ENCODE peak calls at places on chromosomes 12 and 14, in eight cellular contexts. One of them, this sample, is unnamed.

GRCh38 chr12:111436266-111436665 is 30.5 kb downstream of the SH2B3 start:
- DNase-seq in heart left ventricle: no peak
- DNase-seq in HCT116: no peak
- DNase-seq in fibroblast of lung: no peak
- DNase-seq in HFFc6: no peak
- DNase-seq in prostate gland: no peak
- DNase-seq in PC-9: no peak
- DNase-seq in GM06990: no peak
- DNase-seq in this sample: no peak

GRCh38 chr12:78914859-78915331 is 50.3 kb downstream of the SYT1 start:
- DNase-seq in GM06990: no peak
- DNase-seq in PC-9: peak; percentile 55
- DNase-seq in fibroblast of lung: peak; percentile 21
- DNase-seq in heart left ventricle: no peak
- DNase-seq in HCT116: peak; percentile 82
- DNase-seq in HFFc6: no peak
- DNase-seq in prostate gland: no peak
- DNase-seq in this sample: no peak

GRCh38 chr12:21248679-21249078 is 86.0 kb downstream of the SLCO1A2 start:
- DNase-seq in prostate gland: no peak
- DNase-seq in PC-9: no peak
- DNase-seq in heart left ventricle: no peak
- DNase-seq in HFFc6: no peak
- DNase-seq in HCT116: no peak
- DNase-seq in GM06990: no peak
- DNase-seq in fibroblast of lung: peak; percentile 4
- DNase-seq in this sample: no peak

GRCh38 chr12:25056011-25056410 is 107.1 kb upstream of the BCAT1 start:
- DNase-seq in fibroblast of lung: no peak
- DNase-seq in prostate gland: peak; percentile 71
- DNase-seq in GM06990: no peak
- DNase-seq in HCT116: no peak
- DNase-seq in HFFc6: no peak
- DNase-seq in heart left ventricle: no peak
- DNase-seq in PC-9: no peak
- DNase-seq in this sample: no peak

GRCh38 chr12:115752913-115753726 is 524.4 kb downstream of the MED13L start:
- DNase-seq in heart left ventricle: peak; percentile 39
- DNase-seq in HFFc6: peak; percentile 87
- DNase-seq in fibroblast of lung: peak; percentile 66
- DNase-seq in GM06990: no peak
- DNase-seq in HCT116: peak; percentile 42
- DNase-seq in prostate gland: peak; percentile 87
- DNase-seq in PC-9: no peak
- DNase-seq in this sample: no peak

GRCh38 chr12:80977356-80977755 is 39.6 kb upstream of the LIN7A start:
- DNase-seq in HFFc6: no peak
- DNase-seq in HCT116: no peak
- DNase-seq in PC-9: no peak
- DNase-seq in fibroblast of lung: peak; percentile 64
- DNase-seq in heart left ventricle: no peak
- DNase-seq in GM06990: no peak
- DNase-seq in prostate gland: no peak
- DNase-seq in this sample: no peak

GRCh38 chr14:85444685-85445084 is 85.3 kb upstream of the FLRT2 start:
- DNase-seq in GM06990: no peak
- DNase-seq in PC-9: no peak
- DNase-seq in fibroblast of lung: peak; percentile 81
- DNase-seq in HCT116: no peak
- DNase-seq in prostate gland: no peak
- DNase-seq in heart left ventricle: no peak
- DNase-seq in HFFc6: no peak
- DNase-seq in this sample: no peak

GRCh38 chr12:175250-175649 is 38.7 kb downstream of the SLC6A12 start:
- DNase-seq in HCT116: no peak
- DNase-seq in prostate gland: no peak
- DNase-seq in PC-9: no peak
- DNase-seq in fibroblast of lung: peak; percentile 17
- DNase-seq in GM06990: no peak
- DNase-seq in heart left ventricle: peak; percentile 67
- DNase-seq in HFFc6: no peak
- DNase-seq in this sample: no peak

GRCh38 chr14:96752594-96752993 is 44.6 kb upstream of the VRK1 start:
- DNase-seq in HFFc6: no peak
- DNase-seq in prostate gland: no peak
- DNase-seq in PC-9: no peak
- DNase-seq in heart left ventricle: no peak
- DNase-seq in HCT116: no peak
- DNase-seq in fibroblast of lung: peak; percentile 1
- DNase-seq in GM06990: no peak
- DNase-seq in this sample: no peak

GRCh38 chr12:132710062-132710421 is 600 bp upstream of the PGAM5 start:
- DNase-seq in fibroblast of lung: no peak
- DNase-seq in HFFc6: no peak
- DNase-seq in prostate gland: no peak
- DNase-seq in PC-9: no peak
- DNase-seq in HCT116: no peak
- DNase-seq in GM06990: no peak
- DNase-seq in heart left ventricle: no peak
- DNase-seq in this sample: no peak

GRCh38 chr12:95763809-95764253 is 26.7 kb downstream of the NTN4 start:
- DNase-seq in HFFc6: peak; percentile 67
- DNase-seq in GM06990: no peak
- DNase-seq in prostate gland: no peak
- DNase-seq in PC-9: peak; percentile 83
- DNase-seq in HCT116: peak; percentile 52
- DNase-seq in fibroblast of lung: peak; percentile 80
- DNase-seq in heart left ventricle: peak; percentile 46
- DNase-seq in this sample: peak; percentile 25

GRCh38 chr12:116336542-116337065 is 59.1 kb upstream of the MED13L start:
- DNase-seq in HCT116: no peak
- DNase-seq in HFFc6: no peak
- DNase-seq in prostate gland: no peak
- DNase-seq in heart left ventricle: no peak
- DNase-seq in fibroblast of lung: peak; percentile 51
- DNase-seq in PC-9: no peak
- DNase-seq in GM06990: peak; percentile 76
- DNase-seq in this sample: no peak

GRCh38 chr14:104931323-104931770 is 6.7 kb downstream of the PLD4 start:
- DNase-seq in fibroblast of lung: no peak
- DNase-seq in HCT116: no peak
- DNase-seq in prostate gland: no peak
- DNase-seq in heart left ventricle: peak; percentile 11
- DNase-seq in PC-9: no peak
- DNase-seq in HFFc6: no peak
- DNase-seq in GM06990: no peak
- DNase-seq in this sample: no peak

GRCh38 chr12:124811633-124812032 is 52.0 kb downstream of the SCARB1 start:
- DNase-seq in HCT116: no peak
- DNase-seq in heart left ventricle: no peak
- DNase-seq in fibroblast of lung: no peak
- DNase-seq in GM06990: no peak
- DNase-seq in HFFc6: no peak
- DNase-seq in PC-9: no peak
- DNase-seq in prostate gland: no peak
- DNase-seq in this sample: no peak

GRCh38 chr12:20370001-20370381 is 1.7 kb downstream of the PDE3A start:
- DNase-seq in HCT116: no peak
- DNase-seq in fibroblast of lung: peak; percentile 36
- DNase-seq in GM06990: no peak
- DNase-seq in heart left ventricle: peak; percentile 41
- DNase-seq in prostate gland: peak; percentile 35
- DNase-seq in HFFc6: no peak
- DNase-seq in PC-9: no peak
- DNase-seq in this sample: no peak

GRCh38 chr12:32435921-32436710 is 36.8 kb downstream of the FGD4 start:
- DNase-seq in HFFc6: no peak
- DNase-seq in GM06990: no peak
- DNase-seq in prostate gland: no peak
- DNase-seq in fibroblast of lung: peak; percentile 51
- DNase-seq in HCT116: no peak
- DNase-seq in heart left ventricle: no peak
- DNase-seq in PC-9: no peak
- DNase-seq in this sample: no peak

GRCh38 chr14:88597038-88597437 is 34.2 kb downstream of the ZC3H14 start:
- DNase-seq in HFFc6: no peak
- DNase-seq in PC-9: no peak
- DNase-seq in HCT116: no peak
- DNase-seq in heart left ventricle: no peak
- DNase-seq in prostate gland: no peak
- DNase-seq in GM06990: no peak
- DNase-seq in fibroblast of lung: no peak
- DNase-seq in this sample: no peak

GRCh38 chr12:107513636-107514400 is 171.8 kb upstream of the PWP1 start:
- DNase-seq in fibroblast of lung: no peak
- DNase-seq in GM06990: no peak
- DNase-seq in prostate gland: no peak
- DNase-seq in PC-9: no peak
- DNase-seq in HCT116: no peak
- DNase-seq in HFFc6: no peak
- DNase-seq in heart left ventricle: no peak
- DNase-seq in this sample: no peak

GRCh38 chr14:55053018-55053417 is 1.6 kb downstream of the MAPK1IP1L start:
- DNase-seq in heart left ventricle: no peak
- DNase-seq in PC-9: no peak
- DNase-seq in fibroblast of lung: no peak
- DNase-seq in GM06990: no peak
- DNase-seq in prostate gland: no peak
- DNase-seq in HFFc6: no peak
- DNase-seq in HCT116: no peak
- DNase-seq in this sample: no peak

GRCh38 chr12:28974166-28974565 is 174.9 kb upstream of the FAR2 start:
- DNase-seq in heart left ventricle: no peak
- DNase-seq in GM06990: no peak
- DNase-seq in HFFc6: no peak
- DNase-seq in HCT116: no peak
- DNase-seq in fibroblast of lung: peak; percentile 90
- DNase-seq in prostate gland: no peak
- DNase-seq in PC-9: no peak
- DNase-seq in this sample: no peak

GRCh38 chr14:92780444-92780843 is 13.7 kb upstream of the GOLGA5 start:
- DNase-seq in HCT116: no peak
- DNase-seq in prostate gland: no peak
- DNase-seq in GM06990: no peak
- DNase-seq in fibroblast of lung: peak; percentile 77
- DNase-seq in PC-9: peak; percentile 40
- DNase-seq in HFFc6: peak; percentile 38
- DNase-seq in heart left ventricle: no peak
- DNase-seq in this sample: no peak

GRCh38 chr12:92029136-92029535 is 116.5 kb downstream of the BTG1 start:
- DNase-seq in PC-9: no peak
- DNase-seq in HCT116: no peak
- DNase-seq in HFFc6: no peak
- DNase-seq in prostate gland: no peak
- DNase-seq in GM06990: no peak
- DNase-seq in fibroblast of lung: no peak
- DNase-seq in heart left ventricle: no peak
- DNase-seq in this sample: no peak

GRCh38 chr12:63045020-63045860 is 105.8 kb downstream of the AVPR1A start:
- DNase-seq in heart left ventricle: no peak
- DNase-seq in HCT116: no peak
- DNase-seq in HFFc6: peak; percentile 70
- DNase-seq in prostate gland: no peak
- DNase-seq in fibroblast of lung: peak; percentile 88
- DNase-seq in GM06990: no peak
- DNase-seq in PC-9: peak; percentile 79
- DNase-seq in this sample: no peak

GRCh38 chr14:60760209-60760608 is 25.6 kb downstream of the MNAT1 start:
- DNase-seq in GM06990: no peak
- DNase-seq in HCT116: no peak
- DNase-seq in fibroblast of lung: no peak
- DNase-seq in heart left ventricle: no peak
- DNase-seq in HFFc6: no peak
- DNase-seq in prostate gland: no peak
- DNase-seq in PC-9: no peak
- DNase-seq in this sample: no peak
- TF ChIP-seq CTCF in GM06990: no peak
- TF ChIP-seq CTCF in HCT116: no peak
- TF ChIP-seq CTCF in fibroblast of lung: no peak
- TF ChIP-seq CTCF in heart left ventricle: no peak
- TF ChIP-seq CTCF in HFFc6: no peak
- TF ChIP-seq CTCF in prostate gland: no peak
- TF ChIP-seq CTCF in PC-9: no peak
- TF ChIP-seq CTCF in this sample: no peak

DNA sequence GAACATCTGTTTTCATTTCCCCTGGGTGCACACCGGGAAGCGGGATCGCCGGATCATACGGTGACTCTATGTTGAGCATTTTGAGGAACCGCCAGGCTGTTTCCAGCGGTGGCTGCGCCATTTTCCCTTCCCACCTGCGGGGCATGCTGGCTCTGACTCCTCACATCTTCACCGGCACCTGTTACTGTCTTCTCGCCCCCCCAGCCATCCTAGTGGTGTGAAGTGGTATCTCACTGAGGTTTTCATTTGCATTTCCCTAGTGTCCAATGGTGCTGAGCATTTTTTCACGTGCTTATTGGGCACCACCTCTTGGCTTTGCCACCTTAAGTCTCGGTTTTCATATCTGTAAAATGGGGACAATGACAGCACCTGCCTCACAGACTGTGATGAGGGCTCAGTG is 44.1 kb upstream of the EML1 start:
- DNase-seq in PC-9: no peak
- DNase-seq in prostate gland: no peak
- DNase-seq in fibroblast of lung: no peak
- DNase-seq in GM06990: no peak
- DNase-seq in heart left ventricle: no peak
- DNase-seq in HFFc6: no peak
- DNase-seq in HCT116: no peak
- DNase-seq in this sample: no peak
- TF ChIP-seq CTCF in PC-9: peak; percentile 20
- TF ChIP-seq CTCF in prostate gland: no peak
- TF ChIP-seq CTCF in fibroblast of lung: peak; percentile 20
- TF ChIP-seq CTCF in GM06990: no peak
- TF ChIP-seq CTCF in heart left ventricle: no peak
- TF ChIP-seq CTCF in HFFc6: peak; percentile 59
- TF ChIP-seq CTCF in HCT116: peak; percentile 50
- TF ChIP-seq CTCF in this sample: no peak

DNA sequence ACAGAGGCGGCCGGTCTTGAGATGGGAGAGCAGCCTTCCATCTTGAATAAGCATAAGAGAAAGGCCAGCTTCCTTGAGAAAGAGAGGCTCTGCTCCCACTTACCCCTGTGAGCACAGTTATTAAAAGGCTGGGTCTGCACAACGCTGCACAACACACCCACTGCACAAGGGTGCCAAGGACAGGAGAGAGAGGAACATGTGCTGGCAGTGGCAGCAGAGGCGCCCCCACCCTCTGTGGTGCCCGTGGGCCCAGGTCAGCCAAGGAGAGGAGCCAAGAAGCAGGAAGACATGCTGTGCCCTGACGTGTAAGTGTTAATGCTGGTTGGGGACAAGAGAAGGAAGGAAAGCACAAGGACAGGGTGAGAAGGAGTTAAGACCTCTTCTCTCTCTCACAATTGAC is 144.4 kb downstream of the TTC7B start:
- DNase-seq in fibroblast of lung: no peak
- DNase-seq in PC-9: no peak
- DNase-seq in HCT116: no peak
- DNase-seq in HFFc6: no peak
- DNase-seq in prostate gland: no peak
- DNase-seq in GM06990: no peak
- DNase-seq in heart left ventricle: no peak
- DNase-seq in this sample: peak; percentile 84
- TF ChIP-seq CTCF in fibroblast of lung: no peak
- TF ChIP-seq CTCF in PC-9: no peak
- TF ChIP-seq CTCF in HCT116: no peak
- TF ChIP-seq CTCF in HFFc6: no peak
- TF ChIP-seq CTCF in prostate gland: no peak
- TF ChIP-seq CTCF in GM06990: no peak
- TF ChIP-seq CTCF in heart left ventricle: no peak
- TF ChIP-seq CTCF in this sample: no peak

GRCh38 chr14:63840981-63841380 is 11.8 kb upstream of the SYNE2 start:
- DNase-seq in GM06990: no peak
- DNase-seq in PC-9: no peak
- DNase-seq in HFFc6: no peak
- DNase-seq in prostate gland: no peak
- DNase-seq in fibroblast of lung: no peak
- DNase-seq in heart left ventricle: no peak
- DNase-seq in HCT116: no peak
- DNase-seq in this sample: no peak
- TF ChIP-seq CTCF in GM06990: no peak
- TF ChIP-seq CTCF in PC-9: peak; percentile 32
- TF ChIP-seq CTCF in HFFc6: peak; percentile 50
- TF ChIP-seq CTCF in prostate gland: no peak
- TF ChIP-seq CTCF in fibroblast of lung: no peak
- TF ChIP-seq CTCF in heart left ventricle: peak; percentile 18
- TF ChIP-seq CTCF in HCT116: peak; percentile 51
- TF ChIP-seq CTCF in this sample: no peak

This sample was measured in psoas muscle.